ENCODE peak calls at places on chromosomes 5 and 9, in six cellular contexts. X is effector memory CD8-positive, alpha-beta T cell; T is IMR-90; Z is iPS-NIHi11; P is T1000; Y is ELR. I is an unnamed sample.
A peak's percentile ranks its signal among the peaks of the same experiment; 100 is the strongest.

GRCh38 chr5:172496671-172497371 is 42.5 kb upstream of the SH3PXD2B start:
- DNase-seq in X (no peak), T (no peak), Z (no peak), P (no peak), Y (no peak), I (no peak)

GRCh38 chr5:55037046-55037771 is 13.2 kb downstream of the GZMK start:
- DNase-seq in X (peak; percentile 52), T (no peak), Z (peak; percentile 44), P (no peak), Y (peak; percentile 67), I (peak; percentile 23)

GRCh38 chr9:88983865-88984542 is 7.3 kb upstream of the S1PR3 start:
- DNase-seq in X (no peak), T (no peak), Z (no peak), P (no peak), Y (no peak), I (no peak)

GRCh38 chr9:134536101-134536900 is 105.3 kb upstream of the COL5A1 start:
- DNase-seq in X (no peak), T (peak; percentile 87), Z (no peak), P (peak; percentile 5), Y (peak; percentile 91), I (no peak)

GRCh38 chr5:44707721-44708120 is 101.0 kb upstream of the MRPS30 start:
- DNase-seq in X (no peak), T (no peak), Z (no peak), P (no peak), Y (no peak), I (no peak)

GRCh38 chr9:114172981-114173833 is 17.9 kb downstream of the COL27A1 start:
- DNase-seq in X (no peak), T (peak; percentile 61), Z (no peak), P (peak; percentile 14), Y (peak; percentile 68), I (no peak)

GRCh38 chr5:124253421-124253820 is 493.0 kb downstream of the ZNF608 start:
- DNase-seq in X (no peak), T (no peak), Z (no peak), P (no peak), Y (no peak), I (no peak)

GRCh38 chr9:96565684-96566360 is 53.8 kb downstream of the CDC14B start:
- DNase-seq in X (no peak), T (peak; percentile 34), Z (no peak), P (no peak), Y (peak; percentile 44), I (no peak)

GRCh38 chr5:132434813-132435286 is 55.7 kb downstream of the IRF1 start:
- DNase-seq in X (no peak), T (no peak), Z (no peak), P (no peak), Y (no peak), I (no peak)

GRCh38 chr5:176817369-176817841 is 7.0 kb downstream of the UNC5A start:
- DNase-seq in X (no peak), T (no peak), Z (peak; percentile 74), P (no peak), Y (no peak), I (no peak)

GRCh38 chr9:121538221-121538620 is 38.6 kb upstream of the GGTA1 start:
- DNase-seq in X (no peak), T (no peak), Z (peak; percentile 29), P (no peak), Y (no peak), I (no peak)

GRCh38 chr9:98117984-98118639 is 910 bp downstream of the TRIM14 start:
- DNase-seq in X (peak; percentile 41), T (peak; percentile 28), Z (no peak), P (no peak), Y (peak; percentile 58), I (no peak)

GRCh38 chr5:39202594-39203290 is 16.6 kb downstream of the FYB1 start:
- DNase-seq in X (no peak), T (no peak), Z (no peak), P (no peak), Y (no peak), I (no peak)

GRCh38 chr5:111922344-111922743 is 165.3 kb upstream of the NREP start:
- DNase-seq in X (no peak), T (no peak), Z (no peak), P (no peak), Y (no peak), I (no peak)

GRCh38 chr5:116605310-116606070 is 30.9 kb upstream of the SEMA6A start:
- DNase-seq in X (no peak), T (no peak), Z (no peak), P (no peak), Y (no peak), I (peak; percentile 46)

GRCh38 chr9:88773627-88774244 is 217.5 kb upstream of the S1PR3 start:
- DNase-seq in X (no peak), T (peak; percentile 63), Z (no peak), P (no peak), Y (peak; percentile 60), I (no peak)

GRCh38 chr5:109740329-109740728 is 50.6 kb downstream of the MAN2A1 start:
- DNase-seq in X (no peak), T (peak; percentile 34), Z (peak; percentile 23), P (no peak), Y (peak; percentile 42), I (no peak)

GRCh38 chr5:65986050-65986451 is 59.7 kb downstream of the ERBIN start:
- DNase-seq in X (no peak), T (peak; percentile 91), Z (no peak), P (no peak), Y (peak; percentile 77), I (no peak)

GRCh38 chr9:72141484-72141883 is 7.8 kb upstream of the GDA start:
- DNase-seq in X (no peak), T (no peak), Z (no peak), P (no peak), Y (no peak), I (no peak)

GRCh38 chr9:126126012-126126411 is 200.6 kb upstream of the MVB12B start:
- DNase-seq in X (no peak), T (no peak), Z (no peak), P (no peak), Y (no peak), I (no peak)

GRCh38 chr9:136947955-136948510 is 3.0 kb downstream of the C8G start:
- DNase-seq in X (no peak), T (peak; percentile 4), Z (peak; percentile 57), P (no peak), Y (peak; percentile 52), I (no peak)

GRCh38 chr5:140608730-140609520 is 24.1 kb downstream of the CD14 start:
- DNase-seq in X (no peak), T (no peak), Z (no peak), P (no peak), Y (peak; percentile 20), I (no peak)

GRCh38 chr9:29214162-29214520 is 1640.9 kb upstream of the C9orf72 start:
- DNase-seq in X (no peak), T (no peak), Z (peak; percentile 80), P (peak; percentile 32), Y (peak; percentile 49), I (peak; percentile 83)

GRCh38 chr5:174816858-174817257 is 92.5 kb downstream of the MSX2 start:
- DNase-seq in X (no peak), T (no peak), Z (peak; percentile 21), P (no peak), Y (peak; percentile 13), I (no peak)

GRCh38 chr5:179819296-179820126 is 1.2 kb upstream of the SQSTM1 start:
- DNase-seq in X (peak; percentile 34), T (peak; percentile 77), Z (peak; percentile 60), P (peak; percentile 51), Y (peak; percentile 84), I (no peak)

GRCh38 chr9:100375677-100376076 is 22.9 kb upstream of the TEX10 start:
- DNase-seq in X (no peak), T (no peak), Z (no peak), P (no peak), Y (no peak), I (no peak)

GRCh38 chr5:9192286-9192685 is 353.6 kb downstream of the SEMA5A start:
- DNase-seq in X (no peak), T (no peak), Z (no peak), P (no peak), Y (no peak), I (no peak)

GRCh38 chr5:173643964-173644363 is 27.5 kb upstream of the BOD1 start:
- DNase-seq in X (no peak), T (peak; percentile 10), Z (peak; percentile 79), P (no peak), Y (no peak), I (peak; percentile 48)

GRCh38 chr9:94908583-94909249 is 182.2 kb downstream of the AOPEP start:
- DNase-seq in X (no peak), T (no peak), Z (no peak), P (no peak), Y (no peak), I (no peak)

I was measured in NT2/D1.